ENCODE peak calls at places on chromosomes 4 and X, in four cellular contexts. One of them, this sample, is unnamed.

GRCh38 chrX:136048446-136048845 is 63.2 kb downstream of the SLC9A6 start:
- DNase-seq in endodermal cell: no peak
- DNase-seq in heart left ventricle: no peak
- DNase-seq in fibroblast of pulmonary artery: no peak
- DNase-seq in this sample: no peak

GRCh38 chrX:110569506-110569905 is 210.9 kb downstream of the RTL9 start:
- DNase-seq in endodermal cell: no peak
- DNase-seq in heart left ventricle: no peak
- DNase-seq in fibroblast of pulmonary artery: no peak
- DNase-seq in this sample: no peak

GRCh38 chrX:34563809-34564208 is 93.3 kb downstream of the TMEM47 start:
- DNase-seq in endodermal cell: no peak
- DNase-seq in heart left ventricle: no peak
- DNase-seq in fibroblast of pulmonary artery: peak
- DNase-seq in this sample: peak

GRCh38 chrX:69538321-69538876 is 34.3 kb downstream of the NALF2 start:
- DNase-seq in endodermal cell: peak
- DNase-seq in heart left ventricle: peak
- DNase-seq in fibroblast of pulmonary artery: peak
- DNase-seq in this sample: peak

GRCh38 chr4:26288308-26288982 is 32.4 kb upstream of the RBPJ start:
- DNase-seq in endodermal cell: no peak
- DNase-seq in heart left ventricle: no peak
- DNase-seq in fibroblast of pulmonary artery: peak
- DNase-seq in this sample: peak

GRCh38 chr4:7922466-7922865 is 17.2 kb downstream of the AFAP1 start:
- DNase-seq in endodermal cell: no peak
- DNase-seq in heart left ventricle: no peak
- DNase-seq in fibroblast of pulmonary artery: no peak
- DNase-seq in this sample: no peak

GRCh38 chr4:135244605-135245146 is 1043.1 kb upstream of the PABPC4L start:
- DNase-seq in endodermal cell: no peak
- DNase-seq in heart left ventricle: no peak
- DNase-seq in fibroblast of pulmonary artery: peak
- DNase-seq in this sample: no peak

GRCh38 chr4:187799735-187800134 is 195.8 kb upstream of the ZFP42 start:
- DNase-seq in endodermal cell: no peak
- DNase-seq in heart left ventricle: no peak
- DNase-seq in fibroblast of pulmonary artery: no peak
- DNase-seq in this sample: no peak

GRCh38 chr4:1152284-1152683 is 20.1 kb downstream of the SPON2 start:
- DNase-seq in endodermal cell: no peak
- DNase-seq in heart left ventricle: no peak
- DNase-seq in fibroblast of pulmonary artery: no peak
- DNase-seq in this sample: no peak

GRCh38 chr4:88803600-88804096 is 106.0 kb upstream of the NAP1L5 start:
- DNase-seq in endodermal cell: no peak
- DNase-seq in heart left ventricle: no peak
- DNase-seq in fibroblast of pulmonary artery: peak
- DNase-seq in this sample: peak

GRCh38 chr4:94933799-94934198 is 176.0 kb downstream of the BMPR1B start:
- DNase-seq in endodermal cell: no peak
- DNase-seq in heart left ventricle: no peak
- DNase-seq in fibroblast of pulmonary artery: peak
- DNase-seq in this sample: peak

GRCh38 chr4:53917719-53918118 is 146.7 kb downstream of the CHIC2 start:
- DNase-seq in endodermal cell: no peak
- DNase-seq in heart left ventricle: no peak
- DNase-seq in fibroblast of pulmonary artery: no peak
- DNase-seq in this sample: peak

GRCh38 chr4:41851621-41852020 is 83.6 kb upstream of the TMEM33 start:
- DNase-seq in endodermal cell: no peak
- DNase-seq in heart left ventricle: no peak
- DNase-seq in fibroblast of pulmonary artery: no peak
- DNase-seq in this sample: no peak

GRCh38 chr4:78581626-78582025 is 30.1 kb downstream of the ANXA3 start:
- DNase-seq in endodermal cell: no peak
- DNase-seq in heart left ventricle: no peak
- DNase-seq in fibroblast of pulmonary artery: no peak
- DNase-seq in this sample: no peak

GRCh38 chrX:40009462-40009851 is 88.3 kb downstream of the BCOR start:
- DNase-seq in endodermal cell: peak
- DNase-seq in heart left ventricle: no peak
- DNase-seq in fibroblast of pulmonary artery: no peak
- DNase-seq in this sample: no peak

GRCh38 chr4:3741217-3742011 is 24.8 kb upstream of the ADRA2C start:
- DNase-seq in endodermal cell: no peak
- DNase-seq in heart left ventricle: no peak
- DNase-seq in fibroblast of pulmonary artery: no peak
- DNase-seq in this sample: no peak

GRCh38 chrX:52346462-52347165 is 22.2 kb upstream of the XAGE2 start:
- DNase-seq in endodermal cell: no peak
- DNase-seq in heart left ventricle: no peak
- DNase-seq in fibroblast of pulmonary artery: no peak
- DNase-seq in this sample: peak

GRCh38 chrX:145609951-145610511 is 207.6 kb upstream of the SLITRK2 start:
- DNase-seq in endodermal cell: no peak
- DNase-seq in heart left ventricle: no peak
- DNase-seq in fibroblast of pulmonary artery: no peak
- DNase-seq in this sample: peak

GRCh38 chr4:155822572-155822971 is 43.5 kb downstream of the ASIC5 start:
- DNase-seq in endodermal cell: no peak
- DNase-seq in heart left ventricle: no peak
- DNase-seq in fibroblast of pulmonary artery: no peak
- DNase-seq in this sample: no peak

GRCh38 chrX:45750639-45751038 is 550.0 kb upstream of the DIPK2B start:
- DNase-seq in endodermal cell: no peak
- DNase-seq in heart left ventricle: peak
- DNase-seq in fibroblast of pulmonary artery: no peak
- DNase-seq in this sample: no peak

GRCh38 chr4:151744614-151745013 is 16.2 kb downstream of the GATB start:
- DNase-seq in endodermal cell: peak
- DNase-seq in heart left ventricle: no peak
- DNase-seq in fibroblast of pulmonary artery: peak
- DNase-seq in this sample: peak

GRCh38 chrX:80879916-80880315 is 70.2 kb upstream of the BRWD3 start:
- DNase-seq in endodermal cell: no peak
- DNase-seq in heart left ventricle: no peak
- DNase-seq in fibroblast of pulmonary artery: no peak
- DNase-seq in this sample: no peak

GRCh38 chr4:188282620-188283232 is 143.5 kb downstream of the TRIML1 start:
- DNase-seq in endodermal cell: peak
- DNase-seq in heart left ventricle: no peak
- DNase-seq in fibroblast of pulmonary artery: no peak
- DNase-seq in this sample: no peak

GRCh38 chr4:47010347-47011188 is 17.2 kb upstream of the GABRA4 start:
- DNase-seq in endodermal cell: no peak
- DNase-seq in heart left ventricle: no peak
- DNase-seq in fibroblast of pulmonary artery: no peak
- DNase-seq in this sample: no peak

GRCh38 chr4:42579903-42580302 is 77.0 kb downstream of the ATP8A1 start:
- DNase-seq in endodermal cell: no peak
- DNase-seq in heart left ventricle: no peak
- DNase-seq in fibroblast of pulmonary artery: no peak
- DNase-seq in this sample: no peak

GRCh38 chr4:120801171-120801758 is 121.3 kb downstream of the PRDM5 start:
- DNase-seq in endodermal cell: no peak
- DNase-seq in heart left ventricle: peak
- DNase-seq in fibroblast of pulmonary artery: peak
- DNase-seq in this sample: peak

GRCh38 chr4:155073852-155074251 is 134.6 kb upstream of the NPY2R start:
- DNase-seq in endodermal cell: no peak
- DNase-seq in heart left ventricle: no peak
- DNase-seq in fibroblast of pulmonary artery: peak
- DNase-seq in this sample: no peak

GRCh38 chr4:149531861-149532260 is 283.8 kb downstream of the IQCM start:
- DNase-seq in endodermal cell: no peak
- DNase-seq in heart left ventricle: no peak
- DNase-seq in fibroblast of pulmonary artery: peak
- DNase-seq in this sample: peak

GRCh38 chr4:177005801-177006230 is 213.1 kb upstream of the VEGFC start:
- DNase-seq in endodermal cell: no peak
- DNase-seq in heart left ventricle: no peak
- DNase-seq in fibroblast of pulmonary artery: peak
- DNase-seq in this sample: peak

GRCh38 chrX:107935664-107936433 is 46.3 kb downstream of the TEX13B start:
- DNase-seq in endodermal cell: peak
- DNase-seq in heart left ventricle: no peak
- DNase-seq in fibroblast of pulmonary artery: peak
- DNase-seq in this sample: peak